ENCODE peak calls at places on chromosomes 2 and 18, in four cellular contexts. T is aorta, D is neural progenitor cell, P is HL-60. F is an unnamed sample.

GRCh38 chr2:12169721-12170120 is 423.3 kb downstream of the LPIN1 start:
- DNase-seq in T (peak), D (peak), P (no peak), F (no peak)

GRCh38 chr2:174681983-174682577 is 82.2 kb downstream of the CHRNA1 start:
- DNase-seq in T (peak), D (peak), P (no peak), F (no peak)

GRCh38 chr2:122639721-122640120 is 884.3 kb downstream of the TSN start:
- DNase-seq in T (no peak), D (no peak), P (no peak), F (no peak)

GRCh38 chr18:58362829-58363231 is 266.1 kb downstream of the ALPK2 start:
- DNase-seq in T (no peak), D (no peak), P (no peak), F (no peak)

GRCh38 chr18:58714259-58714658 is 43.0 kb downstream of the MALT1 start:
- DNase-seq in T (no peak), D (no peak), P (no peak), F (no peak)

GRCh38 chr2:224764565-224765236 is 48.5 kb upstream of the CCDC195 start:
- DNase-seq in T (no peak), D (no peak), P (no peak), F (no peak)

GRCh38 chr2:192216336-192216735 is 21.6 kb upstream of the TMEFF2 start:
- DNase-seq in T (no peak), D (no peak), P (no peak), F (no peak)

GRCh38 chr2:217899231-217900009 is 103.4 kb downstream of the TNS1 start:
- DNase-seq in T (peak), D (peak), P (peak), F (peak)

GRCh38 chr18:26405190-26405781 is 143.1 kb downstream of the KCTD1 start:
- DNase-seq in T (no peak), D (peak), P (no peak), F (no peak)

GRCh38 chr18:48956378-48956777 is 5.6 kb upstream of the SMAD7 start:
- DNase-seq in T (no peak), D (no peak), P (no peak), F (peak)

GRCh38 chr2:224712346-224712745 is 3.8 kb downstream of the CCDC195 start:
- DNase-seq in T (no peak), D (no peak), P (no peak), F (no peak)

GRCh38 chr18:801137-801536 is 10.9 kb downstream of the YES1 start:
- DNase-seq in T (no peak), D (no peak), P (peak), F (no peak)

GRCh38 chr2:159145745-159146359 is 140.7 kb downstream of the WDSUB1 start:
- DNase-seq in T (no peak), D (no peak), P (no peak), F (no peak)

GRCh38 chr18:39946623-39947061 is 2008.4 kb upstream of the PIK3C3 start:
- DNase-seq in T (no peak), D (no peak), P (no peak), F (no peak)

GRCh38 chr2:85429213-85429923 is 10.9 kb downstream of the SH2D6 start:
- DNase-seq in T (no peak), D (no peak), P (no peak), F (no peak)

GRCh38 chr2:85429924-85430289 is 11.4 kb downstream of the SH2D6 start:
- DNase-seq in T (no peak), D (no peak), P (no peak), F (no peak)

GRCh38 chr2:85430780-85431601 is 12.5 kb downstream of the SH2D6 start:
- DNase-seq in T (no peak), D (peak), P (no peak), F (no peak)

GRCh38 chr2:85433511-85434089 is 15.1 kb downstream of the SH2D6 start:
- DNase-seq in T (peak), D (no peak), P (no peak), F (peak)

DNA sequence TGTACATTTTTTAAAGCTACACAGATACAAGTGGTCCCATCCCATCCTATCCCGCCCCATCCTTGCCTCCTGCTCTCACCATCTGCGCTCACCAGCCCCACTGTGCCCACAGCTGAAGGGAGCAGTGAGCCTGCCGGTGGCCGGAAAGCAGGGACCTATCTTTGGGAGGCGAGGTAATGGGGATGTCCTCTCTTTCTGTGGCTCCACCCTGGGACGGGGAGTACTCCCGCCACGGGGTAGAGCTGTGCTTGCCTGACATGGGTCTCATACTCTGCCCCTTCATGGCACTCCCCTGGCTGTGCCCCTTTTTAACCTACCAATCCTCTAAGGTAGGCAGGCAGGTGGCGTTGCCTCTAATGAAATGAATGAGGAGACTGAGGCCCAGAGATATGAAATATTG is 13.3 kb downstream of the SH2D6 start:
- DNase-seq in T (no peak), D (no peak), P (no peak), F (no peak)
- H3K27ac ChIP-seq in T (no peak), D (no peak), P (no peak), F (peak)

GRCh38 chr2:85018049-85018447 is 47.1 kb downstream of the KCMF1 start:
- DNase-seq in T (no peak), D (no peak), P (no peak), F (no peak)
- H3K27ac ChIP-seq in T (no peak), D (no peak), P (no peak), F (peak)

DNA sequence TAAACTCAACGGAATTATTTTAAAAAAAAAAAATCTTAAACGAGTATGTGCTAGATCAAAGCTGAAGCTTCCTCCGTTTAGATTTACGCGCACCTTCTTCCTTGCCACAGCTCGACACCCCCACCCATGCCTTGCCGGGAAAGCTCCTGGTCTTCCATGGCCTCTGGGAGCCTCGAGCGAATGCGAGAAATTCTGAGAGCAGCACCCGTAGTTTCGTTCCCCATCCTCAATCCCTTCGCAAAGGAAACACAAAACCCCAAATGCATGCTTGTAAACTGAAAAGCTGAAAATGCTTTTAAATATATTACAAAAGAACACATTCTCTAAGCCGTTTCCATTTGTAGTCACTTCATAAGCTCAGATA is 1.6 kb downstream of the DSC3 start:
- DNase-seq in T (no peak), D (peak), P (no peak), F (no peak)
- H3K27ac ChIP-seq in T (no peak), D (no peak), P (no peak), F (no peak)

GRCh38 chr2:180461761-180462160 is 454.7 kb upstream of the CWC22 start:
- DNase-seq in T (no peak), D (no peak), P (no peak), F (no peak)

GRCh38 chr2:180463608-180464007 is 456.5 kb upstream of the CWC22 start:
- DNase-seq in T (no peak), D (no peak), P (no peak), F (no peak)
- H3K27ac ChIP-seq in T (no peak), D (no peak), P (no peak), F (no peak)

DNA sequence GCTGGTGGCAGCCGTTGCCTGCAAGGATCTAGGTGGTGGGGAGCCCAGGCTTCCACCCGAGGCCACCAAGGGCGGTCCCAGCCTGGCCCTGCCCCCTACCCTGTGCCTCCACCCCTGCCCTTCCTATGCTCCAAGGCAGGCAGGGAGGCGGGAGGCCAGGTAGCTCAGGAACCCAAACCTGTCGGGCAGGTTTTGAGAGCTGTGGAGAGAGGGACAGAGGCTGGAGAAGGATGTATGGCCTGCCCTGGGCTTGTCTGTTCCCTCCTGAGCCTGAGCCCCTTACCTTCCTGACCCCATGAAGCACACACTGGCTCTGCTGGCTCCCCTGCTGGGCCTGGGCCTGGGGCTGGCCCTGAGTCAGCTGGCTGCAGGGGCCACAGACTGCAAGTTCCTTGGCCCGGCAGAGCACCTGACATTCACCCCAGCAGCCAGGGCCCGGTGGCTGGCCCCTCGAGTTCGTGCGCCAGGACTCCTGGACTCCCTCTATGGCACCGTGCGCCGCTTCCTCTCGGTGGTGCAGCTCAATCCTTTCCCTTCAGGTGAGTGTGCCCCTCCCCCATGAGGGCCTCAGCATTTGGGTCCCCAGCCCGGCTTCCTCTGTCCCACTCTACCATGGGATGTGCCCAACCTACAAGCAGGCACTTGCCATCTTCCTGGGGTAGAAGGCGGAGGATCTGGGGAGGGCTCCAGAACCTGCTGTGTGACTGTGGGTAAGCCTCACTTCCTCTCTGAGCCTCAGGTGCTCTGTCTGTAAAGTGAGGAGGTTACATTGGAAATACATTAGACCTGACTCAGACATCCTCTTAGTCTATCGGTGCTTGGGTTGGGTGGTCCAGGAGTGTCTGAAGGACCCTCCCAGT is at the start of gene PROM2:
- DNase-seq in T (peak), D (no peak), P (no peak), F (no peak)
- H3K27ac ChIP-seq in T (no peak), D (no peak), P (no peak), F (no peak)

F was measured in tibial nerve.